ENCODE peak calls at places on chromosomes 5 and 9, in five cellular contexts. Y, W, J, K and A are unnamed samples.

GRCh38 chr9:16626577-16627130 is 243.8 kb downstream of the BNC2 start:
- DNase-seq in Y (peak), W (no peak), J (no peak), K (peak), A (no peak)

GRCh38 chr5:165139730-165140129 is 1634.3 kb downstream of the MAT2B start:
- DNase-seq in Y (no peak), W (no peak), J (no peak), K (no peak), A (no peak)

GRCh38 chr9:99340281-99340680 is 118.2 kb downstream of the SEC61B start:
- DNase-seq in Y (no peak), W (no peak), J (no peak), K (peak), A (no peak)

GRCh38 chr5:69167488-69167845 is 517 bp downstream of the CCNB1 start:
- DNase-seq in Y (no peak), W (no peak), J (no peak), K (peak), A (no peak)

GRCh38 chr9:72509635-72510034 is 11.8 kb upstream of the TMC1 start:
- DNase-seq in Y (no peak), W (no peak), J (no peak), K (peak), A (no peak)

GRCh38 chr5:124022966-124023365 is 511.0 kb downstream of the CSNK1G3 start:
- DNase-seq in Y (no peak), W (no peak), J (no peak), K (no peak), A (no peak)

GRCh38 chr9:71783120-71783523 is 14.8 kb upstream of the CEMIP2 start:
- DNase-seq in Y (no peak), W (peak), J (peak), K (no peak), A (no peak)

GRCh38 chr5:166356096-166356495 is 1935.3 kb upstream of the WWC1 start:
- DNase-seq in Y (no peak), W (no peak), J (no peak), K (no peak), A (no peak)

GRCh38 chr5:84688566-84688965 is 303.9 kb upstream of the EDIL3 start:
- DNase-seq in Y (no peak), W (no peak), J (no peak), K (no peak), A (no peak)

GRCh38 chr9:6973762-6974161 is 216.0 kb downstream of the KDM4C start:
- DNase-seq in Y (no peak), W (no peak), J (no peak), K (no peak), A (no peak)

GRCh38 chr9:96620832-96621269 is 1.2 kb upstream of the CDC14B start:
- DNase-seq in Y (no peak), W (no peak), J (no peak), K (no peak), A (no peak)

GRCh38 chr9:133456409-133456808 is 3.4 kb upstream of the CACFD1 start:
- DNase-seq in Y (no peak), W (no peak), J (no peak), K (no peak), A (no peak)

GRCh38 chr5:159207616-159208507 is 1.5 kb downstream of the RNF145 start:
- DNase-seq in Y (peak), W (peak), J (peak), K (peak), A (peak)
- TF ChIP-seq POLR2A in Y (peak), W (peak), J (no peak), K (no peak), A (peak)

GRCh38 chr9:103991001-103991400 is 103.1 kb upstream of the SMC2 start:
- DNase-seq in Y (no peak), W (no peak), J (no peak), K (no peak), A (no peak)

GRCh38 chr9:103990311-103990710 is 103.8 kb upstream of the SMC2 start:
- DNase-seq in Y (no peak), W (no peak), J (no peak), K (no peak), A (no peak)

GRCh38 chr9:103985082-103985481 is 109.0 kb upstream of the SMC2 start:
- DNase-seq in Y (no peak), W (no peak), J (no peak), K (no peak), A (no peak)
- H3K4me3 ChIP-seq in Y (no peak), W (no peak), J (no peak), K (no peak), A (no peak)

DNA sequence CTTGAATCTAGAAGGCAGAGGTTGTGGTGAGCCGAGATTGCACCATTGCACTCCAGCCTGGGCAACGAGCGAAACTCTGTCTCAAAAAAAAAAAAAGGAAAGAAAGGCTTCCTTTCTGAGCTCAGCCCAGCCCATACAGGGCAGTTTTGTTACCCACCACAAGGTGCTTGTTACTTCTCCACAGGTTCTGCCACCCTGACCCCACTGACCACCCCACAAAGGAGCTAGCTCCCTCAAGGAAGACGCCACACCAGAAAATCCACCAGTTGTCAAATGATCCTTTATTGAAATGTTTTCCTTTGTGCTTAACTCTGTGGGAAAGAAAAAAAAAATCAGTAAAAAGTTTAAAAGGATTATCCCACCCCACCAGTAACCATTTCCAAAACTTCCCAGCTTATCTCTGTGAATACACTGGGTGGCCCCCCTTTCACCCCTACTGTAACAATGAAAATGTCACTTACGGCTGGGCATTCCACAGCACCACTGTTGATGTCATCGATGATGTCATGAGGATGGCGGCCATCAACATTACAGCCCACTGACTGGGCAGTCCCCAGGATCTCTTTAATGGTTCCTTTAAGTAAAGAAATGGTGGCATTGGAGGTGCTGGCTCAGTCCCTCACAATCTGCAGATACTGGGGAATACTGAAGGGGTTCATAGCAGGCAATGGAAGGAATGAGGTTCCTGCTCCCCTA is 3.6 kb downstream of the RPL12 start:
- DNase-seq in Y (no peak), W (no peak), J (no peak), K (no peak), A (no peak)
- TF ChIP-seq CTCF in Y (no peak), W (no peak), J (no peak), K (no peak), A (no peak)

GRCh38 chr9:91680998-91681397 is 257.4 kb upstream of the NFIL3 start:
- DNase-seq in Y (no peak), W (peak), J (no peak), K (no peak), A (no peak)
- TF ChIP-seq POLR2A in Y (no peak), W (no peak), J (no peak), K (no peak), A (no peak)

GRCh38 chr5:9543266-9543925 is 2.5 kb downstream of the SEMA5A start:
- DNase-seq in Y (no peak), W (no peak), J (no peak), K (no peak), A (no peak)
- H3K4me3 ChIP-seq in Y (no peak), W (no peak), J (no peak), K (no peak), A (no peak)

GRCh38 chr5:37754976-37755375 is 84.9 kb downstream of the GDNF start:
- DNase-seq in Y (no peak), W (no peak), J (no peak), K (no peak), A (no peak)

GRCh38 chr5:37756248-37756647 is 83.6 kb downstream of the GDNF start:
- DNase-seq in Y (no peak), W (no peak), J (no peak), K (no peak), A (no peak)

GRCh38 chr5:37755581-37755980 is 84.3 kb downstream of the GDNF start:
- DNase-seq in Y (no peak), W (no peak), J (no peak), K (no peak), A (no peak)

GRCh38 chr5:37757980-37758582 is 81.8 kb downstream of the GDNF start:
- DNase-seq in Y (no peak), W (no peak), J (no peak), K (peak), A (no peak)
- TF ChIP-seq CTCF in Y (no peak), W (no peak), J (no peak), K (peak), A (no peak)

GRCh38 chr9:92292338-92293074 is 991 bp downstream of the IARS1 start:
- DNase-seq in Y (peak), W (no peak), J (no peak), K (no peak), A (no peak)

GRCh38 chr9:92295240-92295790 is 1.8 kb upstream of the IARS1 start:
- DNase-seq in Y (no peak), W (no peak), J (peak), K (no peak), A (no peak)

GRCh38 chr9:92293075-92293354 is 482 bp downstream of the IARS1 start:
- DNase-seq in Y (no peak), W (no peak), J (no peak), K (peak), A (no peak)

GRCh38 chr9:92294297-92294676 is 790 bp upstream of the IARS1 start:
- DNase-seq in Y (no peak), W (no peak), J (no peak), K (peak), A (no peak)

GRCh38 chr9:92293452-92294296 is at the start of gene IARS1:
- DNase-seq in Y (peak), W (peak), J (peak), K (peak), A (peak)
- TF ChIP-seq POLR2A in Y (peak), W (peak), J (no peak), K (peak), A (peak)

GRCh38 chr9:110206388-110206787 is 1.6 kb downstream of the C9orf152 start:
- DNase-seq in Y (no peak), W (no peak), J (peak), K (no peak), A (no peak)
- H3K4me3 ChIP-seq in Y (no peak), W (no peak), J (peak), K (no peak), A (no peak)